ENCODE peak calls at places on chromosome 2, in five cellular contexts. One of them, this sample, is unnamed. For H3K4me1, the result is how much of the 10 kb centered on the place peaks cover.

GRCh38 chr2:169080250-169081035 is 11.1 kb downstream of the DHRS9 start:
- DNase-seq in Peyer's patch: no peak
- DNase-seq in transverse colon: no peak
- DNase-seq in SK-N-SH: no peak
- DNase-seq in right atrium auricular region: no peak
- DNase-seq in this sample: no peak

GRCh38 chr2:210997373-210997772 is 441.0 kb downstream of the CPS1 start:
- DNase-seq in Peyer's patch: no peak
- DNase-seq in transverse colon: no peak
- DNase-seq in SK-N-SH: no peak
- DNase-seq in right atrium auricular region: no peak
- DNase-seq in this sample: no peak

GRCh38 chr2:3039188-3040065 is 338.2 kb downstream of the EIPR1 start:
- DNase-seq in Peyer's patch: no peak
- DNase-seq in transverse colon: no peak
- DNase-seq in SK-N-SH: no peak
- DNase-seq in right atrium auricular region: no peak
- DNase-seq in this sample: peak

GRCh38 chr2:183037660-183038340 is 457 bp downstream of the NCKAP1 start:
- DNase-seq in Peyer's patch: no peak
- DNase-seq in transverse colon: peak
- DNase-seq in SK-N-SH: peak
- DNase-seq in right atrium auricular region: no peak
- DNase-seq in this sample: peak

GRCh38 chr2:100193334-100193733 is 50.9 kb upstream of the AFF3 start:
- DNase-seq in Peyer's patch: no peak
- DNase-seq in transverse colon: no peak
- DNase-seq in SK-N-SH: no peak
- DNase-seq in right atrium auricular region: no peak
- DNase-seq in this sample: no peak

GRCh38 chr2:96326990-96327820 is 2.1 kb downstream of the ITPRIPL1 start:
- DNase-seq in Peyer's patch: no peak
- DNase-seq in transverse colon: no peak
- DNase-seq in SK-N-SH: no peak
- DNase-seq in right atrium auricular region: no peak
- DNase-seq in this sample: peak

GRCh38 chr2:102424754-102425153 is 1.8 kb downstream of the IL18RAP start:
- DNase-seq in Peyer's patch: no peak
- DNase-seq in transverse colon: no peak
- DNase-seq in SK-N-SH: no peak
- DNase-seq in right atrium auricular region: no peak
- DNase-seq in this sample: no peak

GRCh38 chr2:144479138-144479537 is 40.8 kb downstream of the ZEB2 start:
- DNase-seq in Peyer's patch: no peak
- DNase-seq in transverse colon: no peak
- DNase-seq in SK-N-SH: no peak
- DNase-seq in right atrium auricular region: no peak
- DNase-seq in this sample: no peak

GRCh38 chr2:60633615-60634014 is 80.2 kb upstream of the BCL11A start:
- DNase-seq in Peyer's patch: no peak
- DNase-seq in transverse colon: no peak
- DNase-seq in SK-N-SH: no peak
- DNase-seq in right atrium auricular region: no peak
- DNase-seq in this sample: no peak

GRCh38 chr2:217919204-217919603 is 83.6 kb downstream of the TNS1 start:
- DNase-seq in Peyer's patch: no peak
- DNase-seq in transverse colon: no peak
- DNase-seq in SK-N-SH: no peak
- DNase-seq in right atrium auricular region: no peak
- DNase-seq in this sample: no peak
- H3K4me1 ChIP-seq in Peyer's patch: half or more
- H3K4me1 ChIP-seq in transverse colon: half or more
- H3K4me1 ChIP-seq in SK-N-SH: half or more
- H3K4me1 ChIP-seq in right atrium auricular region: half or more
- H3K4me1 ChIP-seq in this sample: under half

DNA sequence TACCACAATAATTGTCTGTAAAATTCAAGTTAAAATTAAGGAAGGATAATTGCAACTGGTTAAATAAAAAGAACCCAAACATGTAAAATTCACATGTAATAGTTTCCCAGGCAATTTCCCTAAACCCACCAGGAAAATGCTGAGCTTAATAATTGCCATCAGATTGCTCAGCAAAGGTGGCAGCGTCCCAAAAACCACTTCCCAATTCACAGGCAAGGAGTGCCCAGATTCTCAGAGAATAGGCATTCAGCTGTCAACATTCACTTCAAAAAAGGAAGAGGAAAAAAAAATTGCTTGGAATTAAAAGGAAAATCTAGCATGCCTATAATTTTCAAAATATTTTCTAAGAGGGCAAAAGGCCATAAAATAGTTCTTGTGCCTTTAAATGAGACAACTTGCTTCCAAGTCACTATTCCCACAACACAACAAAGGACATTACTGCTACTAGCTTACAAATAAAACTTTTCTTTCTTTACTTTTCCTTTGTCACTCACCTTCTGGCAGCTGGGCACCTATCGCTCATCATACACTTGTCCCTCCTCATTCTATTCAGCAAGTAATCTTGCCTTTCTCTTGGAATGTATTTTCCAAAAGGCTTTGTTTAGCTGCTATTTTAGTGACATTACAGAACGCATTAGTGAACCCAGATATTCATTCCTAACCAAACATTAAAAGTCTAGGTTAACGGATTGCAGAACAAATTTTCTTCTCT is 15.2 kb downstream of the SRBD1 start:
- DNase-seq in Peyer's patch: no peak
- DNase-seq in transverse colon: peak
- DNase-seq in SK-N-SH: no peak
- DNase-seq in right atrium auricular region: no peak
- DNase-seq in this sample: peak
- H3K27ac ChIP-seq in Peyer's patch: no peak
- H3K27ac ChIP-seq in transverse colon: no peak
- H3K27ac ChIP-seq in SK-N-SH: no peak
- H3K27ac ChIP-seq in right atrium auricular region: no peak
- H3K27ac ChIP-seq in this sample: no peak

GRCh38 chr2:150882751-150883520 is 378.7 kb downstream of the RBM43 start:
- DNase-seq in Peyer's patch: no peak
- DNase-seq in transverse colon: no peak
- DNase-seq in SK-N-SH: no peak
- DNase-seq in right atrium auricular region: no peak
- DNase-seq in this sample: no peak

GRCh38 chr2:150885236-150885635 is 376.4 kb downstream of the RBM43 start:
- DNase-seq in Peyer's patch: no peak
- DNase-seq in transverse colon: no peak
- DNase-seq in SK-N-SH: no peak
- DNase-seq in right atrium auricular region: no peak
- DNase-seq in this sample: no peak

GRCh38 chr2:150883521-150883895 is 378.2 kb downstream of the RBM43 start:
- DNase-seq in Peyer's patch: no peak
- DNase-seq in transverse colon: no peak
- DNase-seq in SK-N-SH: no peak
- DNase-seq in right atrium auricular region: no peak
- DNase-seq in this sample: no peak

GRCh38 chr2:150878347-150878746 is 383.3 kb downstream of the RBM43 start:
- DNase-seq in Peyer's patch: no peak
- DNase-seq in transverse colon: no peak
- DNase-seq in SK-N-SH: no peak
- DNase-seq in right atrium auricular region: no peak
- DNase-seq in this sample: no peak

GRCh38 chr2:150880986-150881385 is 380.7 kb downstream of the RBM43 start:
- DNase-seq in Peyer's patch: no peak
- DNase-seq in transverse colon: no peak
- DNase-seq in SK-N-SH: no peak
- DNase-seq in right atrium auricular region: no peak
- DNase-seq in this sample: no peak
- H3K4me1 ChIP-seq in Peyer's patch: under half
- H3K4me1 ChIP-seq in transverse colon: under half
- H3K4me1 ChIP-seq in SK-N-SH: under half
- H3K4me1 ChIP-seq in right atrium auricular region: under half
- H3K4me1 ChIP-seq in this sample: under half

DNA sequence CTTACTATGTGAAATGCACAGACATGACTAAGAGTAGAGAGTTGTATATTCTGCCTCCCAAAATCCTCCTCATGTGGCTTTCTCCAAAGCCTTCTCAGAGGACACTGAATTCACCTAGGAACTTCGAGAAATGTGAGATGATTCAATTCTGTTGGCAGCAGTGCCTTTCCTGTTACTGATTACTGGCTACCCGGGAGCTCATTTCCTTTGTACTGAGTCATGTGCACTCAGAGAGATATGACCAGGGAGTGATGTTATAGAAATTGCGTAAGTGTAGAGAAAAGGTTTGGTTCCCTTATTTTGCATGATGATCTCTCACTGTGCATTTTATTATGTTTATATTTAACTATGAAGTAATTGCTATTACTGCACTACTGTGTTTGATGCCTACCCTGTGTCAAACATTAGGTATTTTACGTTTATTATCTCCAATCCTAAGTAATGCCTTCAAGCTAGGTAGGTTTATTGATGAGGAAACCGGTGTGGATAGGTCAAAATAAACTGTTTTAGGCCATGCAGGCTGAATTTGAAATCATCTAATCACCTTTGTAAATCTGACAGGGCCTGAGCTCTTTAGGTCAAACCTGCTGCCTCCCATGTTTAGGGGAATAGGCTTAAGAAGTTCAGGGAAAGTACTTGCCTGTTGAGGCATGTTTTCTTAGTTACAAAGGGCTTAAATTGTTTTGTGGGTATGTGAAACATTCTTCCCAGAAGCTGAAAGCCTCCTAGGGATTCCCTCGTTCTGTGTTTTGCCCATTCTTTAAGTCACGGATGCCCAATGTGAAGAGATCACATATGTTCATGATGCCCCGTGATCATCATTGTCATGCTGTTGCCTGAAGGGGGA is 86.8 kb downstream of the FMNL2 start:
- DNase-seq in Peyer's patch: no peak
- DNase-seq in transverse colon: peak
- DNase-seq in SK-N-SH: peak
- DNase-seq in right atrium auricular region: peak
- DNase-seq in this sample: no peak
- H3K27ac ChIP-seq in Peyer's patch: peak
- H3K27ac ChIP-seq in transverse colon: peak
- H3K27ac ChIP-seq in SK-N-SH: peak
- H3K27ac ChIP-seq in right atrium auricular region: peak
- H3K27ac ChIP-seq in this sample: peak

DNA sequence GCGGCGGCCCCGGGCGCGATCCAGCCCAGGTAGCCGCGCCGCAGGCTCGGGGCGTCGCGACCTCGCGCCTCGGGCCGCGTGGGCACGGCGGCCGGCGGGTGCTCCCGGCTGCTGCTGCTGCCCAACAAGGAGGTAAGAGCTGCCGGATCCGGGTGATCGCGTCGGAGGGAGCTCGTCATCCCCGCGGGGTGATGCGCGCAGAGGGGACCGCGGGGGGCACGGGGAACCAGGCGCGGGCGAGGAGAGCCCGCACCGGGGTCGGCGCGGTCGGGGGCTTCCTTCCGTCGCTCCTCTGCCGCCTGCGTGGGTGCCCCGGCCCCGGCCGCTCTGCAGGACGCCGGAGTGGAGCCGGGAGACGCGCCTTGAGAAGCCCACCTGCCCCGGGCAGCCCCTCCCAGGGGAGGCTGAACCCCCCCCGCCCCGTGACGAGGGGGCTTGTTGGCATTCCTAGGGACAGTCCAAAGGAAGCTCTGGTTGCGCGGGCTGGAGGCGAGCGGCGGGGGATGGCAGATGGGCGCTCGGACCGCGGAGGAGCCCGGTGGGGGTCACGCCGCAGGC is 133.6 kb upstream of the MGAT5 start:
- DNase-seq in Peyer's patch: no peak
- DNase-seq in transverse colon: no peak
- DNase-seq in SK-N-SH: peak
- DNase-seq in right atrium auricular region: no peak
- DNase-seq in this sample: peak
- H3K4me1 ChIP-seq in Peyer's patch: under half
- H3K4me1 ChIP-seq in transverse colon: under half
- H3K4me1 ChIP-seq in SK-N-SH: under half
- H3K4me1 ChIP-seq in right atrium auricular region: half or more
- H3K4me1 ChIP-seq in this sample: under half

GRCh38 chr2:152465541-152465940 is 130.6 kb downstream of the FMNL2 start:
- DNase-seq in Peyer's patch: no peak
- DNase-seq in transverse colon: no peak
- DNase-seq in SK-N-SH: no peak
- DNase-seq in right atrium auricular region: no peak
- DNase-seq in this sample: no peak

GRCh38 chr2:152460567-152460966 is 125.6 kb downstream of the FMNL2 start:
- DNase-seq in Peyer's patch: no peak
- DNase-seq in transverse colon: no peak
- DNase-seq in SK-N-SH: no peak
- DNase-seq in right atrium auricular region: no peak
- DNase-seq in this sample: no peak

GRCh38 chr2:152464853-152465470 is 130.0 kb downstream of the FMNL2 start:
- DNase-seq in Peyer's patch: no peak
- DNase-seq in transverse colon: no peak
- DNase-seq in SK-N-SH: no peak
- DNase-seq in right atrium auricular region: no peak
- DNase-seq in this sample: no peak

GRCh38 chr2:152466041-152466440 is 131.1 kb downstream of the FMNL2 start:
- DNase-seq in Peyer's patch: no peak
- DNase-seq in transverse colon: no peak
- DNase-seq in SK-N-SH: no peak
- DNase-seq in right atrium auricular region: no peak
- DNase-seq in this sample: no peak

DNA sequence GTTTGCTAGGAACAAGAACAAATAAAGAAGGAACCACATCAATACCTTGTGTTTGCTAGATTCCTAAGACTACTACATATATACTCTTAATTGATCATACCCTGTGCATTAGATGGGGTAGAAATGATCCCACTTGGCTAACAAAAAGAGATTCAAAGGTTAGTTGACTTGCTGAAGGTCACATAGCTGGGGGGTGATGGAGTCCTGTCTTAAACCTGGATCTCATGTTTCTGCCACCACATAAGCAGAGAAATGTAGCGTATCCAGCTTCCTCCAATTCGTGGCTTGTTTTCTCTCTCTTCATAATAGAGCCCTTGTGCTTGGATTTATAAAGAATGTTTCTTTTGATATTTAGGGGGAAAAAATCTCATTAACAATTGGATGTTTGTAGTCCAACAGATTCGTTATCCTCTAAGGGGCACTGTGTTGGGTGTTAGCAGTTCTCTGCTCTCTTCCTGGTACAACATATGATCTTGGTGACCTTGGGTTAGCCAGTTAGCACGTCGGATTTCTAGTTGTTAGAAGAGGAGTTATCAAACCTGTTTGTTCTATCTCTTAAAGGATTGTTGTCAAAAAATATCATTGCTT is 127.7 kb downstream of the FMNL2 start:
- DNase-seq in Peyer's patch: no peak
- DNase-seq in transverse colon: no peak
- DNase-seq in SK-N-SH: no peak
- DNase-seq in right atrium auricular region: no peak
- DNase-seq in this sample: no peak
- H3K27ac ChIP-seq in Peyer's patch: no peak
- H3K27ac ChIP-seq in transverse colon: no peak
- H3K27ac ChIP-seq in SK-N-SH: no peak
- H3K27ac ChIP-seq in right atrium auricular region: no peak
- H3K27ac ChIP-seq in this sample: no peak

DNA sequence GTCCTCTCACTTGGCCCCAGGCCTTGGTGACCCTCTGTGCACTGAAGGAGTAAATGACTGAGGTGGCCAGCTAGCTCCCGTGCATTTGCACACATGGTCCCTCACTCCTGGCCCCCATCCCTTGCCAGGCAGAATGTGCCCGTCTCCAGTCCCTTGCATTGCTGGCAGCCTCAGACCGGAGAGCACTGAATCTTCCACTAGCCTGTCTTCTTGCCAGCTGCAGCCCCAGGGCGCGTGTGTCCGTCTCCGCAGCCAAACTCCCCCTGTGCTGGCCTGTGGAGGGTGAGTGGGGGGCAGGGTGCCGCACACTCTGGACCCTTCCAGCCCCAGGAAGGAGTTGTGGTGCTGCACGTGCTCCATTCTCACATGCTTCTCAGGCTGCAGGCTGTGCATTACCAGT is 35.9 kb downstream of the INPP4A start:
- DNase-seq in Peyer's patch: no peak
- DNase-seq in transverse colon: no peak
- DNase-seq in SK-N-SH: peak
- DNase-seq in right atrium auricular region: no peak
- DNase-seq in this sample: no peak
- H3K4me1 ChIP-seq in Peyer's patch: half or more
- H3K4me1 ChIP-seq in transverse colon: under half
- H3K4me1 ChIP-seq in SK-N-SH: half or more
- H3K4me1 ChIP-seq in right atrium auricular region: half or more
- H3K4me1 ChIP-seq in this sample: under half

This sample was measured in right lobe of liver.